ENCODE peak calls at places on chromosomes 4 and X, in five cellular contexts. R is Peyer's patch; W is CD8-positive, alpha-beta memory T cell; Z is activated T-helper 1 cell treated with Interleukin-2 at 50 U/mL for 16 hours; B is anterior cingulate cortex. M is an unnamed sample.

GRCh38 chrX:7272301-7272700 is 124.3 kb upstream of the PUDP start:
- DNase-seq in Z (no peak), R (no peak), B (no peak), W (no peak), M (no peak)

GRCh38 chrX:19017271-19017670 is 33.4 kb upstream of the PHKA2 start:
- DNase-seq in Z (no peak), W (no peak), R (no peak), B (no peak), M (no peak)

GRCh38 chrX:15158736-15159406 is 111.0 kb downstream of the ASB9 start:
- DNase-seq in B (no peak), R (no peak), Z (no peak), W (no peak), M (no peak)

GRCh38 chrX:4762196-4762595 is 1048.7 kb upstream of the PRKX start:
- DNase-seq in W (no peak), R (no peak), B (no peak), Z (no peak), M (no peak)

GRCh38 chrX:101595739-101596419 is 21.9 kb downstream of the ARMCX6 start:
- DNase-seq in R (no peak), Z (no peak), B (no peak), W (peak), M (no peak)

GRCh38 chrX:68833855-68834331 is 5.1 kb downstream of the EFNB1 start:
- DNase-seq in Z (no peak), R (peak), W (no peak), B (no peak), M (no peak)

GRCh38 chrX:33045245-33045644 is 166.1 kb downstream of the DMD start:
- DNase-seq in R (no peak), B (no peak), Z (no peak), W (no peak), M (no peak)

GRCh38 chrX:12971282-12972003 is 3.5 kb upstream of the TMSB4X start:
- DNase-seq in Z (no peak), B (no peak), R (peak), W (no peak), M (no peak)

GRCh38 chrX:154548028-154548316 is 552 bp downstream of the IKBKG start:
- DNase-seq in B (no peak), W (no peak), R (no peak), Z (no peak), M (no peak)

GRCh38 chr4:105950701-105951100 is 55.4 kb downstream of the NPNT start:
- DNase-seq in Z (no peak), B (no peak), W (no peak), R (no peak), M (no peak)

GRCh38 chrX:3815896-3816664 is 102.6 kb upstream of the PRKX start:
- DNase-seq in W (peak), R (peak), Z (peak), B (no peak), M (no peak)

GRCh38 chr4:40325406-40326019 is 9.6 kb upstream of the CHRNA9 start:
- DNase-seq in W (peak), B (no peak), R (peak), Z (no peak), M (peak)